ENCODE peak calls at places on chromosome 2, in six cellular contexts. V is non-pigmented ciliary epithelial cell, O is mucosa of descending colon, E is GM23248, T is smooth muscle cell of the brain vasculature, B is NCI-H1092. D is an unnamed sample.
A peak's percentile ranks its signal among the peaks of the same experiment; 100 is the strongest.

GRCh38 chr2:233556756-233557736 is 9.5 kb downstream of the USP40 start:
- DNase-seq in V (peak; percentile 56), O (no peak), E (peak; percentile 61), T (peak; percentile 23), B (no peak), D (peak; percentile 47)

GRCh38 chr2:182586426-182586825 is 129.6 kb upstream of the DNAJC10 start:
- DNase-seq in V (no peak), O (no peak), E (no peak), T (no peak), B (no peak), D (no peak)

GRCh38 chr2:48978131-48978530 is 176.2 kb downstream of the FSHR start:
- DNase-seq in V (no peak), O (no peak), E (no peak), T (no peak), B (no peak), D (no peak)

GRCh38 chr2:168002021-168002553 is 245.3 kb downstream of the STK39 start:
- DNase-seq in V (peak; percentile 31), O (no peak), E (peak; percentile 59), T (no peak), B (no peak), D (no peak)

GRCh38 chr2:222671259-222672067 is at the start of gene MOGAT1:
- DNase-seq in V (no peak), O (peak; percentile 66), E (peak; percentile 56), T (no peak), B (peak; percentile 6), D (no peak)

GRCh38 chr2:124778076-124778475 is 753.0 kb downstream of the CNTNAP5 start:
- DNase-seq in V (no peak), O (no peak), E (no peak), T (no peak), B (no peak), D (peak; percentile 56)

GRCh38 chr2:168120730-168121129 is 126.7 kb downstream of the STK39 start:
- DNase-seq in V (no peak), O (no peak), E (peak; percentile 27), T (no peak), B (no peak), D (no peak)

GRCh38 chr2:74499269-74499939 is at the start of gene LBX2:
- DNase-seq in V (no peak), O (no peak), E (peak; percentile 63), T (no peak), B (no peak), D (no peak)